ENCODE peak calls at places on chromosomes 3 and 15, in ten cellular contexts. L, X, G, Z, E, C, J, R, D and V are unnamed samples.

GRCh38 chr3:197308591-197308990 is 10.2 kb upstream of the DLG1 start:
- DNase-seq in L (no peak), X (no peak), G (no peak), Z (no peak), E (peak; percentile 47), C (no peak), J (no peak), R (no peak), D (no peak), V (no peak)

GRCh38 chr3:123993818-123994217 is 1.9 kb upstream of the ROPN1 start:
- DNase-seq in L (no peak), X (no peak), G (peak; percentile 95), Z (no peak), E (no peak), C (no peak), J (no peak), R (no peak), D (no peak), V (peak; percentile 99)

GRCh38 chr3:49747792-49748480 is 24.2 kb upstream of the GMPPB start:
- DNase-seq in L (no peak), X (no peak), G (no peak), Z (peak; percentile 62), E (peak; percentile 89), C (no peak), J (no peak), R (no peak), D (no peak), V (no peak)

GRCh38 chr15:68333775-68334470 is 56.4 kb downstream of the FEM1B start:
- DNase-seq in L (no peak), X (no peak), G (no peak), Z (peak; percentile 13), E (peak; percentile 84), C (no peak), J (no peak), R (no peak), D (no peak), V (no peak)

GRCh38 chr3:161339517-161340500 is 31.5 kb downstream of the SPTSSB start:
- DNase-seq in L (no peak), X (no peak), G (no peak), Z (no peak), E (no peak), C (no peak), J (no peak), R (no peak), D (no peak), V (no peak)

GRCh38 chr3:2477635-2478034 is 379.0 kb downstream of the CNTN4 start:
- DNase-seq in L (no peak), X (no peak), G (peak; percentile 13), Z (no peak), E (no peak), C (no peak), J (no peak), R (no peak), D (no peak), V (peak; percentile 17)

GRCh38 chr3:126939347-126939735 is 43.6 kb upstream of the PLXNA1 start:
- DNase-seq in L (no peak), X (no peak), G (no peak), Z (no peak), E (no peak), C (no peak), J (no peak), R (no peak), D (no peak), V (no peak)

GRCh38 chr15:84797212-84797611 is 19.9 kb upstream of the ALPK3 start:
- DNase-seq in L (no peak), X (no peak), G (no peak), Z (no peak), E (peak; percentile 56), C (no peak), J (no peak), R (no peak), D (no peak), V (no peak)

GRCh38 chr3:9214599-9214998 is 34.8 kb downstream of the SRGAP3 start:
- DNase-seq in L (no peak), X (no peak), G (no peak), Z (no peak), E (peak; percentile 54), C (no peak), J (no peak), R (no peak), D (no peak), V (no peak)

GRCh38 chr3:116155830-116156229 is 289.5 kb downstream of the LSAMP start:
- DNase-seq in L (no peak), X (no peak), G (no peak), Z (no peak), E (no peak), C (no peak), J (no peak), R (no peak), D (no peak), V (no peak)

GRCh38 chr15:20357139-20358065 is 184.2 kb downstream of the GOLGA6L6 start:
- DNase-seq in L (no peak), X (no peak), G (no peak), Z (no peak), E (no peak), C (no peak), J (no peak), R (no peak), D (no peak), V (no peak)

GRCh38 chr3:193788189-193788946 is 195.4 kb downstream of the OPA1 start:
- DNase-seq in L (peak; percentile 44), X (no peak), G (peak; percentile 72), Z (peak; percentile 69), E (peak; percentile 46), C (no peak), J (no peak), R (peak; percentile 42), D (peak; percentile 81), V (peak; percentile 93)

GRCh38 chr3:106167728-106168127 is 298.9 kb upstream of the CBLB start:
- DNase-seq in L (no peak), X (no peak), G (no peak), Z (no peak), E (no peak), C (no peak), J (no peak), R (no peak), D (no peak), V (no peak)

GRCh38 chr3:29642393-29643033 is 361.6 kb downstream of the RBMS3 start:
- DNase-seq in L (no peak), X (no peak), G (no peak), Z (no peak), E (peak; percentile 13), C (no peak), J (no peak), R (no peak), D (no peak), V (no peak)

GRCh38 chr3:150351398-150351797 is 56.7 kb upstream of the TSC22D2 start:
- DNase-seq in L (no peak), X (no peak), G (no peak), Z (no peak), E (no peak), C (no peak), J (no peak), R (no peak), D (no peak), V (no peak)

GRCh38 chr15:85973584-85974347 is 105.9 kb upstream of the AGBL1 start:
- DNase-seq in L (no peak), X (no peak), G (no peak), Z (no peak), E (no peak), C (no peak), J (no peak), R (peak; percentile 10), D (no peak), V (no peak)